ENCODE peak calls at places on chromosomes 12 and 14, in nine cellular contexts. N is stromal cell of bone marrow, F is T-cell, L is mammary epithelial cell, R is smooth muscle cell of the brain vasculature, M is osteocyte, X is fibroblast of lung, E is Peyer's patch, H is left ventricle myocardium superior. A is an unnamed sample.

GRCh38 chr14:93285048-93285447 is 47.8 kb downstream of the BTBD7 start:
- DNase-seq in F (no peak), E (no peak), R (no peak), M (no peak), X (peak), H (no peak), N (peak), L (no peak), A (no peak)

GRCh38 chr12:101040936-101041335 is 169.1 kb downstream of the SLC5A8 start:
- DNase-seq in H (no peak), X (peak), E (no peak), L (no peak), N (no peak), R (no peak), M (no peak), F (no peak), A (no peak)

GRCh38 chr14:34233619-34234018 is 228.4 kb downstream of the SPTSSA start:
- DNase-seq in H (no peak), N (no peak), R (no peak), M (no peak), X (no peak), F (no peak), L (no peak), E (no peak), A (no peak)

GRCh38 chr12:119808441-119808840 is 68.7 kb downstream of the CIT start:
- DNase-seq in H (no peak), M (no peak), L (peak), X (peak), E (no peak), F (no peak), N (peak), R (no peak), A (no peak)

GRCh38 chr12:64673490-64674169 is 63.3 kb downstream of the RASSF3 start:
- DNase-seq in N (no peak), F (no peak), L (no peak), E (no peak), H (no peak), X (peak), M (no peak), R (no peak), A (no peak)

GRCh38 chr12:34402228-34402898 is 380.1 kb downstream of the ALG10 start:
- DNase-seq in F (no peak), L (no peak), E (peak), X (no peak), M (peak), H (peak), N (no peak), R (no peak), A (peak)

GRCh38 chr12:7354521-7354920 is 50.6 kb downstream of the ACSM4 start:
- DNase-seq in X (no peak), M (no peak), L (peak), R (no peak), N (no peak), H (no peak), F (no peak), E (no peak), A (no peak)

GRCh38 chr12:12528361-12529092 is 34.1 kb downstream of the DUSP16 start:
- DNase-seq in E (no peak), N (no peak), L (no peak), X (no peak), M (no peak), H (no peak), R (no peak), F (no peak), A (no peak)

GRCh38 chr12:69240625-69240984 is 1.2 kb downstream of the CPSF6 start:
- DNase-seq in M (no peak), X (peak), H (no peak), F (peak), L (peak), R (no peak), N (no peak), E (no peak), A (no peak)

GRCh38 chr14:38210168-38210567 is 2.5 kb downstream of the SSTR1 start:
- DNase-seq in H (peak), M (no peak), F (no peak), L (no peak), E (no peak), X (peak), R (no peak), N (peak), A (peak)

GRCh38 chr14:77024171-77024627 is 4.3 kb downstream of the IRF2BPL start:
- DNase-seq in H (peak), N (no peak), L (peak), X (peak), F (peak), R (no peak), M (no peak), E (peak), A (peak)

GRCh38 chr12:28268830-28269229 is 78.6 kb downstream of the CCDC91 start:
- DNase-seq in R (no peak), X (no peak), E (no peak), L (no peak), F (no peak), N (no peak), M (no peak), H (no peak), A (no peak)

GRCh38 chr14:52885230-52885629 is 65.6 kb downstream of the FERMT2 start:
- DNase-seq in H (no peak), L (no peak), N (no peak), F (no peak), E (no peak), R (no peak), X (peak), M (no peak), A (no peak)

GRCh38 chr14:91956616-91957015 is 9.1 kb upstream of the FBLN5 start:
- DNase-seq in M (peak), H (no peak), L (no peak), X (no peak), F (no peak), R (no peak), N (no peak), E (no peak), A (no peak)

GRCh38 chr12:96274331-96274730 is 80.2 kb downstream of the ELK3 start:
- DNase-seq in X (peak), E (no peak), H (no peak), R (no peak), M (no peak), L (peak), F (no peak), N (no peak), A (no peak)

GRCh38 chr12:12721251-12721689 is 4.1 kb downstream of the CDKN1B start:
- DNase-seq in N (no peak), F (peak), E (no peak), L (no peak), X (peak), M (no peak), R (no peak), H (no peak), A (no peak)

GRCh38 chr12:119788783-119789182 is 88.3 kb downstream of the CIT start:
- DNase-seq in H (no peak), L (peak), X (no peak), F (no peak), N (no peak), M (no peak), E (no peak), R (no peak), A (no peak)

GRCh38 chr12:71191509-71192196 is 33.9 kb upstream of the TSPAN8 start:
- DNase-seq in F (no peak), L (no peak), M (no peak), N (no peak), E (no peak), R (no peak), X (no peak), H (no peak), A (no peak)

GRCh38 chr12:63018273-63018672 is 83.3 kb upstream of the PPM1H start:
- DNase-seq in E (no peak), L (no peak), N (peak), R (no peak), M (no peak), F (no peak), X (no peak), H (no peak), A (no peak)

GRCh38 chr14:52400846-52401245 is 86.7 kb downstream of the PTGER2 start:
- DNase-seq in L (no peak), F (no peak), H (no peak), R (no peak), E (no peak), M (no peak), X (no peak), N (no peak), A (no peak)

GRCh38 chr12:31303466-31303865 is 22.5 kb downstream of the SINHCAF start:
- DNase-seq in M (no peak), F (no peak), R (no peak), E (no peak), L (no peak), H (no peak), X (no peak), N (no peak), A (no peak)

GRCh38 chr14:100823488-100823887 is 2.4 kb upstream of the MEG3 start:
- DNase-seq in F (no peak), N (no peak), R (no peak), E (no peak), X (no peak), H (no peak), M (no peak), L (no peak), A (no peak)

GRCh38 chr12:129257526-129257925 is 404.2 kb downstream of the GLT1D1 start:
- DNase-seq in H (no peak), N (no peak), E (no peak), X (peak), F (no peak), L (no peak), M (no peak), R (no peak), A (no peak)

GRCh38 chr12:57765698-57766463 is 997 bp downstream of the CYP27B1 start:
- DNase-seq in E (no peak), R (no peak), X (no peak), L (no peak), N (no peak), H (no peak), M (no peak), F (no peak), A (no peak)

GRCh38 chr14:52877628-52878027 is 73.2 kb downstream of the FERMT2 start:
- DNase-seq in L (no peak), M (no peak), F (no peak), N (peak), X (peak), R (no peak), E (no peak), H (no peak), A (no peak)

GRCh38 chr12:29783773-29784666 is at the start of gene TMTC1:
- DNase-seq in E (no peak), X (peak), L (peak), M (peak), F (no peak), N (peak), R (no peak), H (peak), A (peak)

GRCh38 chr14:89000007-89000942 is 175.8 kb downstream of the TTC8 start:
- DNase-seq in M (no peak), X (peak), L (peak), F (no peak), N (peak), R (peak), H (peak), E (no peak), A (peak)